ENCODE peak calls at places on chromosomes 4 and X, in nine cellular contexts. S is AG09309; C is GM12865; K is CD4-positive, alpha-beta memory T cell; R is tibial nerve; W is stomach; A is transverse colon; X is suprapubic skin; Y is retinal pigment epithelial cell. D is an unnamed sample.

GRCh38 chr4:77199701-77200100 is 42.7 kb downstream of the CCNG2 start:
- DNase-seq in X (no peak), K (no peak), A (no peak), C (no peak), Y (no peak), R (no peak), S (no peak), W (no peak), D (no peak)

GRCh38 chr4:172963498-172964294 is 204.9 kb upstream of the GALNT7 start:
- DNase-seq in A (no peak), K (no peak), C (no peak), R (no peak), S (no peak), W (no peak), Y (no peak), X (no peak), D (no peak)

GRCh38 chrX:101507372-101507771 is 22.1 kb downstream of the ARMCX4 start:
- DNase-seq in X (no peak), K (no peak), Y (no peak), S (no peak), A (no peak), W (no peak), R (no peak), C (no peak), D (no peak)

GRCh38 chrX:70262952-70263567 is 3.1 kb upstream of the P2RY4 start:
- DNase-seq in W (no peak), S (no peak), X (no peak), R (no peak), C (peak), Y (no peak), A (peak), K (no peak), D (peak)

GRCh38 chrX:47562615-47563243 is 1.7 kb downstream of the ARAF start:
- DNase-seq in X (peak), R (no peak), C (peak), K (no peak), S (no peak), A (no peak), Y (no peak), W (no peak), D (no peak)

GRCh38 chr4:122218762-122219161 is 66.6 kb downstream of the BLTP1 start:
- DNase-seq in A (no peak), Y (no peak), K (no peak), S (no peak), R (no peak), X (no peak), C (peak), W (no peak), D (no peak)

GRCh38 chr4:70993181-70994068 is at the start of gene DCK:
- DNase-seq in R (peak), Y (peak), S (peak), K (peak), C (peak), A (peak), X (peak), W (peak), D (peak)

GRCh38 chrX:370244-370962 is 16.3 kb downstream of the PPP2R3B start:
- DNase-seq in Y (no peak), S (no peak), R (no peak), X (no peak), W (no peak), A (no peak), C (no peak), K (no peak), D (peak)

GRCh38 chr4:21946858-21947257 is 1.7 kb downstream of the KCNIP4 start:
- DNase-seq in C (no peak), K (no peak), A (no peak), S (no peak), X (no peak), R (no peak), W (no peak), Y (no peak), D (no peak)

GRCh38 chr4:20318011-20318898 is 66.5 kb downstream of the SLIT2 start:
- DNase-seq in Y (peak), W (no peak), X (no peak), C (peak), R (no peak), A (no peak), K (no peak), S (no peak), D (no peak)

GRCh38 chr4:72568959-72569718 is at the start of gene ADAMTS3:
- DNase-seq in K (no peak), S (no peak), X (peak), C (peak), A (peak), Y (peak), W (peak), R (no peak), D (peak)

GRCh38 chr4:189313861-189314513 is 626.7 kb upstream of the FRG1 start:
- DNase-seq in X (no peak), R (no peak), S (no peak), Y (no peak), C (no peak), A (no peak), W (no peak), K (no peak), D (no peak)

GRCh38 chrX:118520206-118520857 is 24.7 kb downstream of the DOCK11 start:
- DNase-seq in C (no peak), S (no peak), W (no peak), X (no peak), R (no peak), A (no peak), K (no peak), Y (no peak), D (no peak)

GRCh38 chr4:102344520-102344954 is 745 bp downstream of the SLC39A8 start:
- DNase-seq in C (peak), X (peak), W (peak), K (no peak), A (peak), S (no peak), R (no peak), Y (peak), D (peak)

GRCh38 chrX:108397627-108398392 is 40.4 kb downstream of the COL4A6 start:
- DNase-seq in W (no peak), Y (no peak), X (no peak), K (no peak), S (no peak), A (no peak), C (peak), R (no peak), D (no peak)

GRCh38 chrX:21943460-21944135 is 3.1 kb downstream of the SMS start:
- DNase-seq in X (no peak), C (no peak), R (no peak), A (no peak), W (no peak), Y (peak), K (no peak), S (peak), D (no peak)

GRCh38 chr4:23232987-23233386 is 540.2 kb downstream of the GBA3 start:
- DNase-seq in Y (no peak), S (no peak), A (no peak), W (no peak), X (no peak), R (no peak), C (no peak), K (no peak), D (no peak)

GRCh38 chr4:118173126-118173525 is 138.8 kb downstream of the NDST3 start:
- DNase-seq in C (no peak), X (no peak), S (no peak), A (no peak), R (no peak), W (no peak), K (no peak), Y (no peak), D (no peak)
- H3K4me3 ChIP-seq in C (no peak), X (no peak), S (no peak), A (no peak), R (no peak), W (no peak), K (no peak), Y (no peak), D (no peak)

DNA sequence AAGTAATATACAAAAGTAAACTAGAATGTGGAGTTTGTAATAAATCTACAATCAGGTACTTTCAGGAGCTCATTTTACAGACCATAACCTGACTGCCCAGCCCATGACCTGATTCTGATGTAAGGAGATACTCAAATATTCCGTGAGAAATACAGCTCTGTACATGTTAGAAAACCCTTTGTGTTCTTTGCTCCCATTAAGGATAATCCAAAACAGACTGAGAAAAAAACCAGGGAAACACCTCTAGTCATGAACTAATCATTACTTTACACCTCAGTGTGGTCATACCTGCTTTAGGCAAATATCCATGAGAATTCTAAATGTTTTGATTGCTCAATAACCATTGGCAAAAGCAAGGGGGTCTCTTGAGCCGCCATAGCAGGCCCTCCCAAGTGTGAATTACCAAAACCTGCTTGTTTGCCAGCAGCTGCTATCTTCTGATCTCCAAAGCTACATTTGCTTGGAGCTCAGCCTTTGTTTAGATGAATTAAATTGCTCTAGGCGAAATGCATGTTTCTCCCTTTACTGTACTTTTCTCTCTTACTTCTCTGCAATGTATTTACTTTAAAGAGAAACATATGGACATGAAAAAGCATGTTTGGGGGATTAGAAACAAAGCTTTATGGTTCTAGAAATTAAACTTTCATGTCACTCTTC is 79.1 kb downstream of the ANKRD50 start:
- DNase-seq in C (no peak), W (no peak), X (no peak), K (no peak), A (no peak), S (no peak), R (no peak), Y (no peak), D (no peak)
- H3K4me3 ChIP-seq in C (no peak), W (no peak), X (no peak), K (no peak), A (no peak), S (no peak), R (no peak), Y (no peak), D (no peak)

GRCh38 chr4:123676550-123677229 is 280.1 kb downstream of the SPRY1 start:
- DNase-seq in S (no peak), R (no peak), W (peak), X (no peak), K (no peak), C (no peak), A (no peak), Y (no peak), D (no peak)
- H3K4me3 ChIP-seq in S (no peak), R (no peak), W (no peak), X (no peak), K (no peak), C (no peak), A (no peak), Y (no peak), D (no peak)

DNA sequence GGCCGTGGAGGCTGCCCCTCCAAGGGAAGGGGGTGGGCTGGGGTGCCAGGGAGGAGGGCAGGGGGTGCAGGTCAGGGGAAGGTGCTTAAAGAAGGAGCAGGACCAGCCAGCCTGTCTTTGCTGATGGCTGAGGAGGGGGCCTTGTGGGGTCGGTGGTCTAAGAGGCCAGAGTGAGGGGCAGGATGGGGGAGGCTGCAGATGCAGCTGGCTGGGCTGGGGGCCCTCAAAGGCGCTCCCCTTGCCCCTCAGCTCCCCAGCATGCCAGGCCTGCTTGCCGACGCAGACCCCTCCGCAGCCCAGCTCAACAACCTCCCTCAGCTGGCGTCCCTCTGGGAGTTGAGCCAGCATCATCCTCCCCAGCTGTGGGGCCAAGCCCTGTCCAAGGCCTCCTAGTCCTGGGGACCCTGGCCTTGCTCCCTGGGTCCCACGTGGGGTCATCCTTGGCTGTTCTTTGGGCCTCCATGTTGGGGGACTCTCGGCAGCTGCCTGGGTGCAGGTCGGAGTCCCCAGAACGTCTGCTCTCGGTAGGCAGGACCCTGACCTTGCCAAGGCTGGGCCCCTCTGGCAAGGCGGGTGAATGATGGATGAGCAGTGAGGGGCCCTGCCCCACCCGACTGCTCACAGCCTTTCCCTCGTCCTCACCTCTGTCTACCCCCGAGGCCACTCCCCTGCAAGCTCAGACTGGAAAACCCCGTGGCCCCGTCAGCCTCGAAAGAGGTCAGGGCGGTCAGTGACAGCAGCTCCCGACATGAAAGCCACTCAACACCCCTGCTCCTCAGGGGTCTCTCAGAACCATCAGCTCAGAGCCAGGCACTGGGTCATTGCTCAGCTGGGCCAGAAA is 119.4 kb downstream of the FAM53A start:
- DNase-seq in S (no peak), K (peak), R (no peak), X (no peak), W (no peak), Y (no peak), C (no peak), A (no peak), D (no peak)
- H3K4me3 ChIP-seq in S (no peak), K (no peak), R (no peak), X (no peak), W (no peak), Y (no peak), C (no peak), A (no peak), D (no peak)

DNA sequence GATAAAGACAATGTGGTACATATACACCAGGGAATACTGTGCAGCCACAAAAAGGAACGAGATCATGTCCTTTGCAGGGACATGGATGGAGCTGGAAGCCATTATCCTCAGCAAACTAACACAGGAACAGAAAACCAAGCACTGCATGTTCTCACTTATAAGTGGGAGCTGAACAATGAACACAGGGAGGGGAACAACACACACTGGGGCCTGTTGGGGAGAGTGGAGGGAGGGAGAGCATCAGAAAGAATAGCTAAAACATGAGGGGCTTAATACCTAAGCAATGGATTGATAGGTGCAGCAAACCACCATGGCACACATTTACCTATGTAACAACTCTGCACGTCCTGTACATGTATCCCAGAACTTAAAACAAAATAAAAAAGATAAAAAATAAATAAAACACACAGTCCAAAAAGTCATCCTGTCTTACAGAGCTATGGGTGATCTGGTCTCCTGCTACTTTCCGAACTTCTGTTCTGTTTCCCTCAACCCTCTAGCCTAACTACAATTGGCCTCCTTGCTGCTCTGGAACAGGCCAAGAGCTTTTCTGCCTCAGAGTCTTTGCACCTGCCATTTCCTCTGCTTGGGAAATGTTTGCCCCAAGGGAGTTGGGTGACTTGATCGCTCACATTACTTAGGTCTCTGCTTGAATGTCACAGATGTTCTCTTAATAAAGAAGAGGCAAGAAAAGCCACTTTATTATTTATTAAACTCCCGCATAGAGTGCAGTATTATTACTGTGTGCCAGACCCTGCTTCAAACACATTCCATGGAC is 1.1 kb upstream of the CD38 start:
- DNase-seq in C (peak), A (no peak), R (no peak), Y (no peak), X (no peak), K (no peak), S (no peak), W (no peak), D (no peak)
- H3K4me3 ChIP-seq in C (no peak), A (no peak), R (no peak), Y (no peak), X (no peak), K (no peak), S (no peak), W (no peak), D (no peak)

DNA sequence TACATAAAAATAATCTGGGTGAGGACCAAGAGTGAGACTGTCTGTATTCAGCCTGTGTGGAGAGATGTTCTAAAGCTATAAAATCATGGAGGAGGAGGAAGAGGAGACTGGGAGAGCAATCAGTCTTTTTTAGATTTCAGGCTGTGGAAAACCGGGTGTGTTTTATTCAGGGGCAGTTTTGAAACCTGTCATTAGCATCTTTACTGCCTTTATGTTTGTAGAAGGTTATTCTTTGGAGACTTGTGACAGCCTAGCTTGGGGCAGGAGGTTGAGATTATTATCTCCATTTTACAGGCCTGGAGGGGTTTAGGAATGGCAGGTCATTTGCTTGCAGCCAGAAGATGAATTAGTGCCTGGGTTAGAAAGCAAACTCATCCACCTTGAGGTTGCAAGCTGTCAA is 2.1 kb downstream of the TMEM164 start:
- DNase-seq in X (no peak), Y (no peak), W (no peak), R (no peak), A (no peak), C (no peak), K (no peak), S (no peak), D (no peak)
- H3K4me3 ChIP-seq in X (no peak), Y (peak), W (peak), R (no peak), A (no peak), C (no peak), K (no peak), S (no peak), D (peak)

GRCh38 chr4:13543091-13543581 is 1.2 kb downstream of the NKX3-2 start:
- DNase-seq in K (no peak), Y (no peak), R (no peak), C (no peak), A (no peak), S (no peak), W (no peak), X (no peak), D (no peak)
- H3K4me3 ChIP-seq in K (no peak), Y (no peak), R (no peak), C (no peak), A (peak), S (no peak), W (no peak), X (peak), D (no peak)

GRCh38 chrX:3232262-3232950 is 114.0 kb downstream of the MXRA5 start:
- DNase-seq in A (no peak), R (no peak), C (no peak), Y (no peak), K (no peak), S (no peak), X (no peak), W (no peak), D (no peak)
- H3K4me3 ChIP-seq in A (no peak), R (no peak), C (no peak), Y (no peak), K (no peak), S (no peak), X (no peak), W (no peak), D (no peak)

D was measured in left ventricle myocardium inferior.